ENCODE peak calls at places on chromosome 12, in seven cellular contexts. A is HS-27A; P is T-helper 2 cell; C is AG09309; Q is psoas muscle; U is T-helper 1 cell; Y is stimulated activated effector memory CD8-positive, alpha-beta T cell treated with anti-CD3 and anti-CD28 coated beads, Interleukin-12 subunit alpha, Interleukin-12 subunit beta, amount 100 ng/mL, for 72 hours. K is an unnamed sample.

GRCh38 chr12:115404761-115405470 is 720.9 kb upstream of the TBX3 start:
- DNase-seq in A (no peak), P (no peak), C (peak), Q (no peak), U (no peak), Y (no peak), K (no peak)

GRCh38 chr12:124743479-124744272 is 120.0 kb downstream of the SCARB1 start:
- DNase-seq in A (no peak), P (no peak), C (no peak), Q (no peak), U (no peak), Y (no peak), K (no peak)

GRCh38 chr12:62692884-62693283 is 226.3 kb downstream of the MON2 start:
- DNase-seq in A (peak), P (no peak), C (peak), Q (no peak), U (no peak), Y (no peak), K (peak)

GRCh38 chr12:78209851-78210493 is 379.3 kb downstream of the NAV3 start:
- DNase-seq in A (no peak), P (no peak), C (no peak), Q (no peak), U (no peak), Y (no peak), K (no peak)

GRCh38 chr12:31506907-31507306 is 84.0 kb downstream of the DENND5B start:
- DNase-seq in A (no peak), P (no peak), C (no peak), Q (no peak), U (no peak), Y (no peak), K (no peak)

GRCh38 chr12:79063258-79063657 is 198.7 kb downstream of the SYT1 start:
- DNase-seq in A (no peak), P (no peak), C (no peak), Q (no peak), U (no peak), Y (no peak), K (no peak)

GRCh38 chr12:120783197-120783596 is 57.6 kb downstream of the ACADS start:
- DNase-seq in A (peak), P (peak), C (peak), Q (no peak), U (no peak), Y (no peak), K (no peak)

GRCh38 chr12:65879878-65880277 is 55.6 kb downstream of the HMGA2 start:
- DNase-seq in A (peak), P (no peak), C (peak), Q (no peak), U (no peak), Y (no peak), K (no peak)

GRCh38 chr12:108768591-108769500 is 37.5 kb upstream of the CORO1C start:
- DNase-seq in A (no peak), P (peak), C (no peak), Q (no peak), U (peak), Y (no peak), K (peak)

GRCh38 chr12:31578632-31579031 is 12.3 kb downstream of the DENND5B start:
- DNase-seq in A (no peak), P (no peak), C (no peak), Q (no peak), U (no peak), Y (no peak), K (no peak)

GRCh38 chr12:122803937-122804336 is 29.6 kb downstream of the CCDC62 start:
- DNase-seq in A (no peak), P (no peak), C (no peak), Q (no peak), U (no peak), Y (no peak), K (no peak)

GRCh38 chr12:22333751-22334695 is 484 bp downstream of the ST8SIA1 start:
- DNase-seq in A (no peak), P (peak), C (no peak), Q (peak), U (peak), Y (peak), K (no peak)

GRCh38 chr12:97921957-97922722 is 459.5 kb downstream of the RMST start:
- DNase-seq in A (no peak), P (no peak), C (no peak), Q (no peak), U (no peak), Y (no peak), K (no peak)

GRCh38 chr12:89575405-89575804 is 49.6 kb upstream of the POC1B start:
- DNase-seq in A (no peak), P (no peak), C (no peak), Q (no peak), U (no peak), Y (no peak), K (no peak)

GRCh38 chr12:119695034-119695433 is 27.1 kb downstream of the PRKAB1 start:
- DNase-seq in A (no peak), P (no peak), C (no peak), Q (no peak), U (no peak), Y (no peak), K (no peak)

GRCh38 chr12:130053641-130054040 is 108.6 kb upstream of the FZD10 start:
- DNase-seq in A (no peak), P (no peak), C (no peak), Q (no peak), U (no peak), Y (no peak), K (no peak)

GRCh38 chr12:70849265-70849960 is 71.1 kb downstream of the PTPRR start:
- DNase-seq in A (no peak), P (peak), C (no peak), Q (no peak), U (no peak), Y (no peak), K (no peak)

GRCh38 chr12:42916143-42916542 is 326.6 kb upstream of the PRICKLE1 start:
- DNase-seq in A (no peak), P (no peak), C (no peak), Q (no peak), U (no peak), Y (no peak), K (no peak)

GRCh38 chr12:92295523-92295922 is 149.9 kb upstream of the BTG1 start:
- DNase-seq in A (no peak), P (no peak), C (peak), Q (no peak), U (no peak), Y (no peak), K (no peak)

GRCh38 chr12:104567832-104568490 is 111.2 kb downstream of the CHST11 start:
- DNase-seq in A (no peak), P (peak), C (no peak), Q (no peak), U (no peak), Y (no peak), K (no peak)

GRCh38 chr12:27552886-27553560 is 29.0 kb downstream of the PPFIBP1 start:
- DNase-seq in A (no peak), P (no peak), C (no peak), Q (no peak), U (no peak), Y (no peak), K (no peak)

GRCh38 chr12:108308432-108308831 is 30.7 kb downstream of the CMKLR1 start:
- DNase-seq in A (no peak), P (no peak), C (no peak), Q (no peak), U (no peak), Y (no peak), K (no peak)

GRCh38 chr12:52952082-52952801 is 3.3 kb downstream of the KRT18 start:
- DNase-seq in A (no peak), P (no peak), C (no peak), Q (no peak), U (no peak), Y (no peak), K (no peak)

GRCh38 chr12:23708185-23708837 is 241.2 kb downstream of the SOX5 start:
- DNase-seq in A (no peak), P (no peak), C (no peak), Q (no peak), U (no peak), Y (no peak), K (no peak)

GRCh38 chr12:16607895-16608294 is 1.9 kb upstream of the LMO3 start:
- DNase-seq in A (no peak), P (no peak), C (no peak), Q (no peak), U (no peak), Y (no peak), K (no peak)

GRCh38 chr12:14913381-14913781 is 25.0 kb downstream of the ERP27 start:
- DNase-seq in A (no peak), P (no peak), C (no peak), Q (no peak), U (no peak), Y (no peak), K (no peak)

GRCh38 chr12:24902521-24903304 is 46.2 kb downstream of the BCAT1 start:
- DNase-seq in A (no peak), P (peak), C (no peak), Q (peak), U (no peak), Y (peak), K (peak)

GRCh38 chr12:108394196-108394595 is 55.1 kb upstream of the CMKLR1 start:
- DNase-seq in A (no peak), P (no peak), C (peak), Q (peak), U (no peak), Y (no peak), K (no peak)

K was measured in lower leg skin.